ENCODE peak calls at places on chromosomes 12 and 14, in four cellular contexts. E is OCI-LY7, W is neural crest cell, I is GM20000. D is an unnamed sample.

GRCh38 chr14:30180219-30180618 is 252.6 kb upstream of the PRKD1 start:
- DNase-seq in I (no peak), E (no peak), W (no peak), D (no peak)

GRCh38 chr12:128794661-128795529 is 28.9 kb downstream of the SLC15A4 start:
- DNase-seq in W (no peak), E (peak), I (no peak), D (peak)

GRCh38 chr12:121968880-121969279 is 50.5 kb downstream of the CFAP251 start:
- DNase-seq in I (peak), E (no peak), W (no peak), D (no peak)

GRCh38 chr12:53695148-53696138 is 19.6 kb upstream of the ATP5MC2 start:
- DNase-seq in E (no peak), W (peak), I (peak), D (no peak)

GRCh38 chr12:125696044-125696443 is 630.8 kb downstream of the AACS start:
- DNase-seq in I (no peak), E (no peak), W (no peak), D (no peak)

GRCh38 chr12:23236056-23236455 is 611.1 kb downstream of the ETNK1 start:
- DNase-seq in E (no peak), I (no peak), W (no peak), D (no peak)

GRCh38 chr12:1939745-1940607 is 21.5 kb upstream of the CACNA2D4 start:
- DNase-seq in W (peak), E (peak), I (peak), D (peak)

GRCh38 chr12:56261503-56262230 is 3.5 kb upstream of the ANKRD52 start:
- DNase-seq in W (no peak), I (no peak), E (no peak), D (no peak)

GRCh38 chr12:23099604-23100003 is 474.6 kb downstream of the ETNK1 start:
- DNase-seq in I (no peak), W (no peak), E (no peak), D (no peak)

GRCh38 chr14:56400426-56400825 is 179.2 kb upstream of the TMEM260 start:
- DNase-seq in E (no peak), I (no peak), W (no peak), D (no peak)

GRCh38 chr12:31021181-31021580 is 52.5 kb upstream of the DDX11 start:
- DNase-seq in E (peak), I (no peak), W (no peak), D (no peak)

GRCh38 chr12:2959194-2959507 is at the start of gene TEAD4:
- DNase-seq in E (no peak), W (peak), I (peak), D (peak)

GRCh38 chr14:77003960-77004710 is 24.4 kb downstream of the IRF2BPL start:
- DNase-seq in I (no peak), E (no peak), W (no peak), D (no peak)

GRCh38 chr14:29738950-29739349 is 188.7 kb downstream of the PRKD1 start:
- DNase-seq in W (no peak), I (no peak), E (no peak), D (no peak)

GRCh38 chr14:30410986-30411385 is 148.0 kb upstream of the G2E3 start:
- DNase-seq in I (no peak), E (no peak), W (no peak), D (no peak)

DNA sequence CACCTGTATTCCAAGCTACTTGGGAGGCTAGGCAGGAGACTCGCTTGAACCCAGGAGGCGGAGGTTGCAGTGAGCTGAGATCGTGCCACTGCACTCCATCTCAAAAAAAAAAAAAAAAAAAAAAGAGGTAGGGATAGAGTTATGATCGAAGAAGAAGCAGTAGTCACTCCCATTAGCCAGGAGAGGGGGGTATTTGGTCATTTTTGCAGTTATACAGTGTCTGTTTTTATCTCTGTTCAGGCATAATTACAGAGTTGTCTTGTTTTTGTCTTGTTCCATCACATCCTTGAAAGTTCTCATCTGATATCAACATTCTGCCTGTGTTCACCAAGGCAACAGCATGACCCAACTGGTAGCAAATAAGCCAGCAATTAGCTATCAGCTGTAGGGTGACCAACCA is 98.5 kb upstream of the TMPO start:
- DNase-seq in E (peak), W (no peak), I (no peak), D (no peak)
- TF ChIP-seq CTCF in E (peak), W (peak), I (no peak), D (no peak)

GRCh38 chr12:39587247-39587646 is 32.4 kb downstream of the ABCD2 start:
- DNase-seq in E (peak), I (peak), W (no peak), D (no peak)
- TF ChIP-seq CTCF in E (peak), I (peak), W (no peak), D (peak)

GRCh38 chr12:21248679-21249078 is 86.0 kb downstream of the SLCO1A2 start:
- DNase-seq in W (no peak), E (peak), I (no peak), D (peak)
- TF ChIP-seq CTCF in W (peak), E (peak), I (no peak), D (no peak)

GRCh38 chr14:21852061-21852664 is 178.5 kb upstream of the OR4E1 start:
- DNase-seq in W (peak), I (peak), E (peak), D (peak)
- TF ChIP-seq CTCF in W (peak), I (peak), E (peak), D (peak)

DNA sequence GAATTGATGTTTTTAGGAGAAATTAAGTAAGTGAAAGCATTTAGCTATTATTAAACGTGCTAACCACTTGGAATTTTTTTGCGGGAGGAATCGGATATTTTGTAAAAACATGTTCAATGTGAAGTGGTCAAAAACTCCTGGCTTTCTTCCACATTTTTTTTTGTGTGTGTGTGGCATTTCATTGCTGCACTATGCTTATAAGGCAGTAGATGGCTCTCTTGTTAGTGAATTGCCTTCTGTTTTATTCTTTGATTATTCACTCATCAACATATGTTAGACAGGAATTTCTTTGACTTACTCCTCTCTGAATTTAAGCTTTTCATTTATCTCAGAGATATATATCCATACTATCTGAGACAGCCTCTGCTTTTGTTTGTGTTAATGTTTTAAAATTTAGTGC is 71.3 kb downstream of the DERA start:
- DNase-seq in I (no peak), W (no peak), E (peak), D (no peak)
- TF ChIP-seq CTCF in I (no peak), W (peak), E (peak), D (peak)

GRCh38 chr12:131752457-131752856 is 41.6 kb downstream of the SFSWAP start:
- DNase-seq in E (no peak), I (no peak), W (no peak), D (no peak)
- TF ChIP-seq CTCF in E (no peak), I (no peak), W (no peak), D (no peak)